ENCODE peak calls at places on chromosomes 5 and 9, in five cellular contexts. U is cardiac muscle cell, W is pancreas, Z is GM12865, O is endothelial cell of umbilical vein. E is an unnamed sample.

GRCh38 chr5:173963867-173964429 is 25.0 kb upstream of the C5orf47 start:
- DNase-seq in U (no peak), W (no peak), Z (no peak), O (no peak), E (peak; percentile 64)

GRCh38 chr9:88775037-88775471 is 216.2 kb upstream of the S1PR3 start:
- DNase-seq in U (no peak), W (no peak), Z (no peak), O (peak; percentile 80), E (no peak)

GRCh38 chr5:116315531-116315930 is 230.7 kb downstream of the COMMD10 start:
- DNase-seq in U (no peak), W (no peak), Z (no peak), O (no peak), E (no peak)

GRCh38 chr5:116305899-116306298 is 221.1 kb downstream of the COMMD10 start:
- DNase-seq in U (no peak), W (no peak), Z (no peak), O (no peak), E (no peak)

GRCh38 chr9:109817146-109817845 is 37.3 kb downstream of the PALM2AKAP2 start:
- DNase-seq in U (no peak), W (no peak), Z (no peak), O (no peak), E (no peak)

GRCh38 chr9:5938449-5938848 is 47.8 kb downstream of the MLANA start:
- DNase-seq in U (no peak), W (no peak), Z (no peak), O (no peak), E (no peak)

GRCh38 chr9:7388755-7389154 is 410.8 kb downstream of the DMAC1 start:
- DNase-seq in U (no peak), W (no peak), Z (no peak), O (no peak), E (no peak)

GRCh38 chr9:125522328-125522725 is 184.7 kb downstream of the MAPKAP1 start:
- DNase-seq in U (no peak), W (no peak), Z (no peak), O (peak; percentile 16), E (no peak)

GRCh38 chr9:18489861-18490260 is 15.9 kb downstream of the ADAMTSL1 start:
- DNase-seq in U (no peak), W (no peak), Z (no peak), O (peak; percentile 26), E (no peak)

GRCh38 chr9:114849450-114849849 is 43.6 kb upstream of the TNFSF15 start:
- DNase-seq in U (no peak), W (no peak), Z (no peak), O (no peak), E (no peak)

GRCh38 chr5:130545291-130545690 is 619.8 kb downstream of the HINT1 start:
- DNase-seq in U (no peak), W (no peak), Z (no peak), O (no peak), E (no peak)

GRCh38 chr5:180832638-180833068 is 28.4 kb downstream of the ZFP62 start:
- DNase-seq in U (no peak), W (no peak), Z (peak; percentile 86), O (no peak), E (no peak)

GRCh38 chr5:93585054-93585751 is 2.2 kb downstream of the NR2F1 start:
- DNase-seq in U (no peak), W (no peak), Z (no peak), O (peak; percentile 67), E (peak; percentile 44)

GRCh38 chr5:137890850-137891249 is 1.6 kb downstream of the PKD2L2 start:
- DNase-seq in U (no peak), W (no peak), Z (no peak), O (no peak), E (no peak)

GRCh38 chr9:79233542-79233941 is 338.2 kb upstream of the TLE4 start:
- DNase-seq in U (no peak), W (no peak), Z (peak; percentile 55), O (peak; percentile 34), E (peak; percentile 42)

GRCh38 chr5:15577132-15577531 is 77.2 kb downstream of the FBXL7 start:
- DNase-seq in U (peak; percentile 21), W (no peak), Z (no peak), O (peak; percentile 46), E (peak; percentile 62)

GRCh38 chr5:31377284-31377946 is 154.5 kb downstream of the DROSHA start:
- DNase-seq in U (no peak), W (no peak), Z (no peak), O (no peak), E (no peak)

GRCh38 chr5:94240616-94241287 is 377.7 kb downstream of the KIAA0825 start:
- DNase-seq in U (no peak), W (no peak), Z (no peak), O (no peak), E (peak; percentile 54)

GRCh38 chr5:14871573-14872069 is at the start of gene ANKH:
- DNase-seq in U (peak; percentile 90), W (peak; percentile 93), Z (peak; percentile 84), O (peak; percentile 62), E (peak; percentile 89)

GRCh38 chr5:179800696-179801201 is 5.9 kb downstream of the MGAT4B start:
- DNase-seq in U (no peak), W (no peak), Z (no peak), O (no peak), E (no peak)

GRCh38 chr9:13268469-13268868 is 11.0 kb downstream of the MPDZ start:
- DNase-seq in U (no peak), W (no peak), Z (no peak), O (peak; percentile 71), E (no peak)

GRCh38 chr5:58565033-58565432 is 17.8 kb upstream of the RAB3C start:
- DNase-seq in U (no peak), W (no peak), Z (no peak), O (no peak), E (no peak)

GRCh38 chr5:4994994-4995393 is 145.1 kb upstream of the ADAMTS16 start:
- DNase-seq in U (no peak), W (no peak), Z (no peak), O (no peak), E (no peak)

GRCh38 chr9:133119039-133119438 is 2.0 kb downstream of the RALGDS start:
- DNase-seq in U (no peak), W (no peak), Z (no peak), O (peak; percentile 46), E (no peak)

GRCh38 chr5:139650689-139651501 is 2.7 kb downstream of the CXXC5 start:
- DNase-seq in U (peak; percentile 85), W (peak; percentile 75), Z (peak; percentile 30), O (no peak), E (peak; percentile 52)

GRCh38 chr9:119088002-119088401 is 281.2 kb downstream of the BRINP1 start:
- DNase-seq in U (no peak), W (no peak), Z (no peak), O (no peak), E (no peak)

GRCh38 chr5:125455041-125455440 is 708.6 kb upstream of the ZNF608 start:
- DNase-seq in U (no peak), W (no peak), Z (no peak), O (no peak), E (no peak)

GRCh38 chr9:81648891-81649290 is 40.5 kb downstream of the TLE1 start:
- DNase-seq in U (no peak), W (no peak), Z (no peak), O (no peak), E (no peak)

GRCh38 chr5:71576241-71576640 is 10.9 kb upstream of the MCCC2 start:
- DNase-seq in U (no peak), W (no peak), Z (no peak), O (no peak), E (no peak)
- H3K4me3 ChIP-seq in U (no peak overlapping the region), W (no peak overlapping the region), Z (no peak overlapping the region), O (no peak overlapping the region), E (no peak overlapping the region)

DNA sequence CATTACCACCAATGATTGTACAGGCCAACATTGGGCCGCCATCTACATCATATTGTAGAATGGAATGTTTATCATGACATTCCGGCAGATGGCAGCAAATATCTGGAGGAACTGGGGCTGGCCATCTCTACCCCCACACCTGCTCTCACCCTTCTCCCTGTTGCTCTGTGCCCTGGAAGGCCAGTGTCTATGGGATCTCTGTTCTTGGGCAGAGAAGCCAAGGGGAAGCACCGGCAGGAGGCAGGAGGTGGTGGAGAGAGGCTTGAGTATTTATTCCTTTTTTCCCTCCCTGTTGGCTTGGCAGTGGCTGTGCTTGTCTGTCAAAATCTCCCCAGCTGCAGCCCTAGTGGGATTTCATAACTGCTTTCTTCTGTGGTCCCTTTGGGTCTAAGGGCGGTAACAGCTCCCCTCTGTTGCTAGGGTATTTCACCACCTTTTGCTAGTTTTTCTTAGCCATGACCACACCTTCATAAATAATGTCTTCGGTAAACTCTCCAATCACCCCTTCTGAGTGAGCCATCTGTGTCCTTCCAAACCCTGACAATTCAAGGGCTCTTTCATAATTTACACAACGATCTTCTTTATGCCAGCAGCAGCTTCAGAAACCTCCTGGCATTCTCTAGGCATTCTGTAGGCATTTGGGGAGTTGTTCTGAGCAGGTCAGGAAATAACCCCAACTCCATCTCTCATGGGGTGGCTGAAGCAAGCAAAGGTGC is 225.8 kb downstream of the MELK start:
- DNase-seq in U (peak; percentile 22), W (no peak), Z (peak; percentile 62), O (no peak), E (peak; percentile 73)
- TF ChIP-seq CTCF in U (peak; percentile 5), W (no peak), Z (peak; percentile 43), O (no peak), E (peak; percentile 74)

GRCh38 chr5:90366972-90367371 is 42.6 kb downstream of the CETN3 start:
- DNase-seq in U (no peak), W (no peak), Z (no peak), O (no peak), E (no peak)

GRCh38 chr5:90367879-90368278 is 41.7 kb downstream of the CETN3 start:
- DNase-seq in U (no peak), W (no peak), Z (no peak), O (no peak), E (no peak)

GRCh38 chr5:90368454-90369246 is 40.9 kb downstream of the CETN3 start:
- DNase-seq in U (no peak), W (no peak), Z (peak; percentile 40), O (no peak), E (no peak)

DNA sequence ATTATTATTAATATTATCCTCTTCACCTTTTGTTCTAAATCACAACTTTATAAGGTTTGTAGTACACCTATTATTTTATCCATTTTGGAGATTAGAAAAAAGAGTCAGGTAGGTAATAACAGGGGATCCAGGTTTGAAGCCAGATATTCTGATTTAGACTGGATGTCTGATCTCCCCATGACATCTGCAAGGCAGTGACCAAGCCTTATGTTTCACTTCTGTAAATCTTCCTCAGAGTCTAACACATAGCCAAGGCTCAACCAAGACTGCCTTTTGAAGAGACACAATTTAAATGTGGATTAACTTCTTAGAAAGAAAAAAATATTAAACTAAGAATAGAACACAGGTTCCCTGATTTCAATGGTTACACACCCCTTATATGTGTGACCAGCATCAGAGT is 44.2 kb downstream of the CETN3 start:
- DNase-seq in U (no peak), W (no peak), Z (no peak), O (no peak), E (no peak)
- H3K4me3 ChIP-seq in U (no peak overlapping the region), W (no peak overlapping the region), Z (no peak overlapping the region), O (no peak overlapping the region), E (no peak overlapping the region)

GRCh38 chr5:135119497-135119896 is 85.5 kb upstream of the PITX1 start:
- DNase-seq in U (peak; percentile 66), W (no peak), Z (no peak), O (no peak), E (no peak)
- TF ChIP-seq CTCF in U (no peak), W (no peak), Z (no peak), O (no peak), E (no peak)

DNA sequence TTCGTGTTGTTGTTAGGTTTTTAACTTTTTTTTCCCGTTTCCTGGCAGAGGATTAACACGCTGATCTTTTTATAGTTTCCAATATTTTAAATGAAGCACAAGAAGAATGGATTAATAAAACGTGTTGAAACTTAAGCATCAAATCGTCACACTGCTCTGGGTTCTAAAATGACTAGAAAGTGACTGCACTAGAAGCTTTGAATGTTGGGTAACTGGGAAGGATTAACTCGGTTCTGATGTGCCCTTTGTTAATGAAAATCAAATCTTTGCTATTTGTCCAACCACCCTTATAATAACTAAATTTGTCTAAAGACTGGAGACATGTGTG is 102.2 kb downstream of the ARRDC3 start:
- DNase-seq in U (no peak), W (no peak), Z (no peak), O (no peak), E (no peak)
- H3K4me3 ChIP-seq in U (peak overlapping the region; percentile 30), W (peak overlapping the region; percentile 29), Z (peak overlapping the region; percentile 88), O (peak overlapping the region; percentile 39), E (peak overlapping the region; percentile 76)

E was measured in BE2C.